ENCODE peak calls at places on chromosomes 1 and 21, in seven cellular contexts. F, O, E, T, Y, J and W are unnamed samples.
A peak's percentile ranks its signal among the peaks of the same experiment; 100 is the strongest.

GRCh38 chr21:44199448-44199847 is 41.3 kb downstream of the ICOSLG start:
- DNase-seq in E (peak; percentile 85), F (peak; percentile 35), J (no peak), O (peak; percentile 1), T (peak; percentile 28), Y (peak; percentile 3), W (no peak)

GRCh38 chr1:194289569-194290266 is 1103.3 kb upstream of the B3GALT2 start:
- DNase-seq in O (no peak), Y (no peak), J (no peak), T (no peak), F (no peak), E (peak; percentile 6), W (no peak)

GRCh38 chr1:21872445-21873079 is 60.5 kb downstream of the LDLRAD2 start:
- DNase-seq in J (no peak), E (no peak), Y (no peak), O (no peak), T (no peak), F (no peak), W (no peak)

GRCh38 chr1:86912501-86912900 is 1.4 kb downstream of the SELENOF start:
- DNase-seq in F (no peak), E (no peak), J (no peak), Y (no peak), T (no peak), O (no peak), W (no peak)

GRCh38 chr1:8389962-8390535 is 72.1 kb downstream of the SLC45A1 start:
- DNase-seq in F (no peak), J (no peak), T (no peak), Y (no peak), O (no peak), E (no peak), W (no peak)

GRCh38 chr21:32529679-32530078 is 55.6 kb downstream of the TCP10L start:
- DNase-seq in Y (no peak), E (no peak), J (no peak), O (no peak), F (no peak), T (no peak), W (no peak)

GRCh38 chr1:159881930-159882839 is 17.8 kb downstream of the CFAP45 start:
- DNase-seq in F (peak; percentile 92), T (peak; percentile 89), Y (peak; percentile 54), O (peak; percentile 33), E (no peak), J (peak; percentile 94), W (no peak)

GRCh38 chr1:90719321-90720136 is 2.4 kb upstream of the BARHL2 start:
- DNase-seq in J (no peak), Y (no peak), F (no peak), E (peak; percentile 62), T (no peak), O (no peak), W (peak; percentile 75)

GRCh38 chr1:193115629-193116227 is 6.1 kb upstream of the CDC73 start:
- DNase-seq in Y (peak; percentile 55), O (peak; percentile 11), E (no peak), J (no peak), T (no peak), F (no peak), W (peak; percentile 26)

GRCh38 chr1:182754915-182755314 is 34.7 kb upstream of the NPL start:
- DNase-seq in O (no peak), J (no peak), T (no peak), Y (no peak), F (no peak), E (no peak), W (no peak)

GRCh38 chr21:35159881-35160280 is 110.8 kb upstream of the RUNX1 start:
- DNase-seq in E (no peak), Y (no peak), O (no peak), F (no peak), J (no peak), T (no peak), W (no peak)

GRCh38 chr1:10663668-10664035 is 132.8 kb downstream of the CASZ1 start:
- DNase-seq in J (peak; percentile 45), F (no peak), Y (no peak), E (peak; percentile 66), O (peak; percentile 95), T (peak; percentile 67), W (peak; percentile 58)

GRCh38 chr1:2856076-2856390 is 54.5 kb upstream of the TTC34 start:
- DNase-seq in F (no peak), J (no peak), T (no peak), E (no peak), Y (no peak), O (no peak), W (peak; percentile 73)

GRCh38 chr1:207866471-207867135 is 44.3 kb downstream of the CD34 start:
- DNase-seq in O (peak; percentile 60), F (peak; percentile 86), T (no peak), E (no peak), Y (no peak), J (peak; percentile 68), W (no peak)

GRCh38 chr21:32351428-32351827 is 41.4 kb downstream of the URB1 start:
- DNase-seq in F (no peak), Y (no peak), T (no peak), O (no peak), J (peak; percentile 77), E (no peak), W (no peak)

GRCh38 chr1:221264848-221265247 is 385.6 kb downstream of the HLX start:
- DNase-seq in O (no peak), F (no peak), J (no peak), E (no peak), T (no peak), Y (no peak), W (no peak)

GRCh38 chr1:153777648-153778047 is 2.4 kb downstream of the SLC27A3 start:
- DNase-seq in Y (no peak), O (no peak), E (no peak), T (peak; percentile 78), F (no peak), J (no peak), W (peak; percentile 67)

GRCh38 chr1:234782057-234782800 is 172.3 kb upstream of the IRF2BP2 start:
- DNase-seq in F (no peak), E (no peak), J (no peak), T (no peak), O (no peak), Y (no peak), W (no peak)

GRCh38 chr1:243227596-243227995 is 27.5 kb downstream of the CEP170 start:
- DNase-seq in Y (no peak), J (no peak), F (no peak), O (no peak), T (no peak), E (no peak), W (no peak)

GRCh38 chr21:34545079-34545884 is 33.3 kb upstream of the KCNE1 start:
- DNase-seq in O (no peak), F (no peak), J (no peak), E (peak; percentile 26), T (no peak), Y (no peak), W (peak; percentile 81)

GRCh38 chr21:33300701-33301631 is 23.8 kb upstream of the IFNAR1 start:
- DNase-seq in Y (peak; percentile 30), O (peak; percentile 52), T (no peak), J (peak; percentile 65), F (no peak), E (no peak), W (no peak)

GRCh38 chr21:26445440-26445839 is 127.6 kb downstream of the CYYR1 start:
- DNase-seq in O (no peak), F (no peak), Y (no peak), T (no peak), J (no peak), E (no peak), W (no peak)

GRCh38 chr1:202343652-202344349 is 2.1 kb upstream of the UBE2T start:
- DNase-seq in F (no peak), J (no peak), O (peak; percentile 37), T (no peak), E (peak; percentile 81), Y (peak; percentile 48), W (no peak)

GRCh38 chr1:93681095-93681548 is 515 bp downstream of the BCAR3 start:
- DNase-seq in T (no peak), O (peak; percentile 76), Y (no peak), E (no peak), F (no peak), J (no peak), W (no peak)

GRCh38 chr1:82059931-82060330 is 259.2 kb downstream of the ADGRL2 start:
- DNase-seq in J (no peak), Y (no peak), F (no peak), O (no peak), E (no peak), T (no peak), W (no peak)
- TF ChIP-seq CTCF in J (no peak), Y (no peak), F (no peak), O (no peak), E (no peak), T (no peak), W (no peak)

DNA sequence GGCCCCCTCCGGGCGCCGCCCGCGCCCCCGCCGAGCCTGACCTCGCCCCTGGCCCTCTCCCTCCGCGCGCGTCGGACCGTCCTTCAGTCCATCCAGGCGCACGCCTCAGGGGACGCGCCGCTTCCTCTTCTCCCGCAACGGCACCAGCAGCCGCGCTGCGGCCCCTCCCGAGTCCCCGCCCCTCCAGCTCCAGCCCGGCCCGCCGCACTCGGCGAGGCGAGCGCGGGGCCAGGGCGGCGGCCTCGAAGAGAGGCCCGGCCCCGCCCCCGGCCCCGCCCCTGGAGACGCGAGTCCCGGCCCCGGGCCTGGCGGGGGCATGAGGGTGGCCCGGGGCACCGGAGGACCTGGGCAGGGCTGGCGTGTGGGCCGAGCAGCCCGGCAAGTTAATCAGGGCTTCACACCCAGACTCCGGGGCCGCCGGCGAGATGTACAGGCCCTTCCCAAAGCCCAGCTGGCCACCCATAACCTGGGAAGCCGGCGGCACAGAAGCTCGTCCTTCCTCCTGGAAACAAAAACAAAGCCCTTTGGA is at the start of gene IGSF3:
- DNase-seq in O (peak; percentile 96), J (peak; percentile 67), Y (peak; percentile 93), T (peak; percentile 80), F (peak; percentile 75), E (peak; percentile 89), W (peak; percentile 95)
- TF ChIP-seq POLR2AphosphoS5 in O (no peak), J (no peak), Y (no peak), T (peak; percentile 30), F (no peak), E (peak; percentile 82), W (no peak)

GRCh38 chr1:151061704-151062103 is 1.5 kb downstream of the MLLT11 start:
- DNase-seq in J (no peak), O (no peak), Y (no peak), T (no peak), E (no peak), F (no peak), W (no peak)
- H3K4me3 ChIP-seq in J (no peak overlapping the region), O (peak overlapping the region; percentile 81), Y (peak overlapping the region; percentile 95), T (no peak overlapping the region), E (peak overlapping the region; percentile 72), F (no peak overlapping the region), W (no peak overlapping the region)

GRCh38 chr1:205440476-205441317 is 15.1 kb downstream of the BLACAT1 start:
- DNase-seq in Y (peak; percentile 80), T (peak; percentile 77), F (no peak), J (peak; percentile 56), O (no peak), E (peak; percentile 72), W (no peak)

GRCh38 chr1:205440121-205440475 is 15.7 kb downstream of the BLACAT1 start:
- DNase-seq in E (no peak), Y (no peak), T (no peak), F (no peak), O (no peak), J (no peak), W (no peak)

GRCh38 chr1:205437570-205437969 is 15.7 kb upstream of the LEMD1 start:
- DNase-seq in J (no peak), Y (no peak), F (no peak), E (no peak), O (no peak), T (no peak), W (no peak)

GRCh38 chr1:205436776-205437485 is 15.1 kb upstream of the LEMD1 start:
- DNase-seq in E (no peak), J (no peak), T (no peak), O (no peak), Y (no peak), F (no peak), W (peak; percentile 19)

GRCh38 chr1:205438213-205439158 is 16.6 kb upstream of the LEMD1 start:
- DNase-seq in T (peak; percentile 89), F (no peak), Y (peak; percentile 75), E (peak; percentile 74), J (peak; percentile 70), O (peak; percentile 83), W (no peak)
- TF ChIP-seq CTCF in T (peak; percentile 16), F (peak; percentile 73), Y (peak; percentile 68), E (peak; percentile 62), J (peak; percentile 9), O (peak; percentile 50), W (peak; percentile 85)